ENCODE peak calls at places on chromosome 12, in five cellular contexts. One of them, this sample, is unnamed.

GRCh38 chr12:110029290-110029689 is 19.0 kb downstream of the C12orf76 start:
- DNase-seq in HS-5: no peak
- DNase-seq in T-cell: no peak
- DNase-seq in iris pigment epithelial cell: no peak
- DNase-seq in nephron progenitor cell: no peak
- DNase-seq in this sample: no peak

GRCh38 chr12:14941369-14941768 is 3.0 kb upstream of the ERP27 start:
- DNase-seq in HS-5: no peak
- DNase-seq in T-cell: no peak
- DNase-seq in iris pigment epithelial cell: no peak
- DNase-seq in nephron progenitor cell: no peak
- DNase-seq in this sample: no peak

GRCh38 chr12:15589328-15590032 is 199.7 kb downstream of the EPS8 start:
- DNase-seq in HS-5: no peak
- DNase-seq in T-cell: no peak
- DNase-seq in iris pigment epithelial cell: peak; percentile 24
- DNase-seq in nephron progenitor cell: no peak
- DNase-seq in this sample: no peak

GRCh38 chr12:47769234-47770085 is 3.6 kb upstream of the SLC48A1 start:
- DNase-seq in HS-5: no peak
- DNase-seq in T-cell: no peak
- DNase-seq in iris pigment epithelial cell: no peak
- DNase-seq in nephron progenitor cell: no peak
- DNase-seq in this sample: no peak

GRCh38 chr12:104482113-104482512 is 25.4 kb downstream of the CHST11 start:
- DNase-seq in HS-5: no peak
- DNase-seq in T-cell: no peak
- DNase-seq in iris pigment epithelial cell: no peak
- DNase-seq in nephron progenitor cell: no peak
- DNase-seq in this sample: no peak

GRCh38 chr12:132171968-132172521 is 27.8 kb downstream of the NOC4L start:
- DNase-seq in HS-5: no peak
- DNase-seq in T-cell: no peak
- DNase-seq in iris pigment epithelial cell: no peak
- DNase-seq in nephron progenitor cell: no peak
- DNase-seq in this sample: no peak

GRCh38 chr12:56114084-56114483 is 2.3 kb upstream of the RPL41 start:
- DNase-seq in HS-5: no peak
- DNase-seq in T-cell: no peak
- DNase-seq in iris pigment epithelial cell: no peak
- DNase-seq in nephron progenitor cell: no peak
- DNase-seq in this sample: no peak

GRCh38 chr12:19288161-19288560 is 151.1 kb upstream of the AEBP2 start:
- DNase-seq in HS-5: no peak
- DNase-seq in T-cell: no peak
- DNase-seq in iris pigment epithelial cell: no peak
- DNase-seq in nephron progenitor cell: no peak
- DNase-seq in this sample: no peak

GRCh38 chr12:113271853-113272561 is 50.7 kb downstream of the TPCN1 start:
- DNase-seq in HS-5: peak; percentile 31
- DNase-seq in T-cell: no peak
- DNase-seq in iris pigment epithelial cell: peak; percentile 84
- DNase-seq in nephron progenitor cell: no peak
- DNase-seq in this sample: peak; percentile 87

GRCh38 chr12:69062838-69063237 is 129.9 kb upstream of the CPM start:
- DNase-seq in HS-5: no peak
- DNase-seq in T-cell: no peak
- DNase-seq in iris pigment epithelial cell: no peak
- DNase-seq in nephron progenitor cell: no peak
- DNase-seq in this sample: no peak

GRCh38 chr12:67816269-67816668 is 167.7 kb downstream of the DYRK2 start:
- DNase-seq in HS-5: no peak
- DNase-seq in T-cell: no peak
- DNase-seq in iris pigment epithelial cell: no peak
- DNase-seq in nephron progenitor cell: no peak
- DNase-seq in this sample: no peak

GRCh38 chr12:65685514-65685913 is 138.8 kb upstream of the HMGA2 start:
- DNase-seq in HS-5: no peak
- DNase-seq in T-cell: no peak
- DNase-seq in iris pigment epithelial cell: peak; percentile 71
- DNase-seq in nephron progenitor cell: no peak
- DNase-seq in this sample: peak; percentile 72

GRCh38 chr12:47735649-47736048 is 10.4 kb upstream of the ENDOU start:
- DNase-seq in HS-5: no peak
- DNase-seq in T-cell: no peak
- DNase-seq in iris pigment epithelial cell: no peak
- DNase-seq in nephron progenitor cell: no peak
- DNase-seq in this sample: peak; percentile 42

GRCh38 chr12:22447223-22447622 is 97.1 kb downstream of the C2CD5 start:
- DNase-seq in HS-5: no peak
- DNase-seq in T-cell: no peak
- DNase-seq in iris pigment epithelial cell: peak; percentile 39
- DNase-seq in nephron progenitor cell: no peak
- DNase-seq in this sample: no peak

GRCh38 chr12:67648306-67649164 is at the start of gene DYRK2:
- DNase-seq in HS-5: no peak
- DNase-seq in T-cell: peak; percentile 78
- DNase-seq in iris pigment epithelial cell: peak; percentile 84
- DNase-seq in nephron progenitor cell: peak; percentile 83
- DNase-seq in this sample: peak; percentile 62

GRCh38 chr12:88153959-88154358 is 11.9 kb downstream of the TMTC3 start:
- DNase-seq in HS-5: no peak
- DNase-seq in T-cell: no peak
- DNase-seq in iris pigment epithelial cell: peak; percentile 68
- DNase-seq in nephron progenitor cell: no peak
- DNase-seq in this sample: peak; percentile 76

GRCh38 chr12:130715150-130715995 is 726 bp downstream of the RIMBP2 start:
- DNase-seq in HS-5: no peak
- DNase-seq in T-cell: no peak
- DNase-seq in iris pigment epithelial cell: no peak
- DNase-seq in nephron progenitor cell: peak; percentile 49
- DNase-seq in this sample: no peak

GRCh38 chr12:65532162-65532561 is 253.7 kb downstream of the MSRB3 start:
- DNase-seq in HS-5: no peak
- DNase-seq in T-cell: no peak
- DNase-seq in iris pigment epithelial cell: peak; percentile 86
- DNase-seq in nephron progenitor cell: no peak
- DNase-seq in this sample: peak; percentile 74

GRCh38 chr12:9933966-9934365 is 1.8 kb upstream of the CLEC2A start:
- DNase-seq in HS-5: peak; percentile 11
- DNase-seq in T-cell: no peak
- DNase-seq in iris pigment epithelial cell: no peak
- DNase-seq in nephron progenitor cell: no peak
- DNase-seq in this sample: peak; percentile 43

GRCh38 chr12:131264625-131265024 is 310.9 kb downstream of the ADGRD1 start:
- DNase-seq in HS-5: no peak
- DNase-seq in T-cell: no peak
- DNase-seq in iris pigment epithelial cell: no peak
- DNase-seq in nephron progenitor cell: no peak
- DNase-seq in this sample: no peak

GRCh38 chr12:113056631-113057488 is at the start of gene DTX1:
- DNase-seq in HS-5: no peak
- DNase-seq in T-cell: peak; percentile 13
- DNase-seq in iris pigment epithelial cell: no peak
- DNase-seq in nephron progenitor cell: peak; percentile 51
- DNase-seq in this sample: no peak

GRCh38 chr12:113091506-113091905 is 35.0 kb downstream of the DTX1 start:
- DNase-seq in HS-5: no peak
- DNase-seq in T-cell: no peak
- DNase-seq in iris pigment epithelial cell: no peak
- DNase-seq in nephron progenitor cell: no peak
- DNase-seq in this sample: no peak

GRCh38 chr12:69287556-69287955 is 48.2 kb downstream of the CPSF6 start:
- DNase-seq in HS-5: no peak
- DNase-seq in T-cell: no peak
- DNase-seq in iris pigment epithelial cell: no peak
- DNase-seq in nephron progenitor cell: no peak
- DNase-seq in this sample: no peak

GRCh38 chr12:113940929-113941486 is 25.1 kb downstream of the RBM19 start:
- DNase-seq in HS-5: no peak
- DNase-seq in T-cell: no peak
- DNase-seq in iris pigment epithelial cell: no peak
- DNase-seq in nephron progenitor cell: no peak
- DNase-seq in this sample: no peak

GRCh38 chr12:75196865-75197264 is 12.8 kb downstream of the KCNC2 start:
- DNase-seq in HS-5: peak; percentile 40
- DNase-seq in T-cell: no peak
- DNase-seq in iris pigment epithelial cell: no peak
- DNase-seq in nephron progenitor cell: no peak
- DNase-seq in this sample: peak; percentile 12

GRCh38 chr12:110819646-110820045 is 27.1 kb upstream of the CCDC63 start:
- DNase-seq in HS-5: no peak
- DNase-seq in T-cell: no peak
- DNase-seq in iris pigment epithelial cell: no peak
- DNase-seq in nephron progenitor cell: no peak
- DNase-seq in this sample: no peak

GRCh38 chr12:45130881-45131281 is 80.0 kb upstream of the DBX2 start:
- DNase-seq in HS-5: peak; percentile 33
- DNase-seq in T-cell: peak; percentile 11
- DNase-seq in iris pigment epithelial cell: peak; percentile 66
- DNase-seq in nephron progenitor cell: peak; percentile 48
- DNase-seq in this sample: peak; percentile 75

GRCh38 chr12:124548854-124549378 is 18.5 kb downstream of the NCOR2 start:
- DNase-seq in HS-5: no peak
- DNase-seq in T-cell: no peak
- DNase-seq in iris pigment epithelial cell: peak; percentile 84
- DNase-seq in nephron progenitor cell: no peak
- DNase-seq in this sample: peak; percentile 82

GRCh38 chr12:46260913-46261476 is 7.8 kb downstream of the SLC38A1 start:
- DNase-seq in HS-5: no peak
- DNase-seq in T-cell: no peak
- DNase-seq in iris pigment epithelial cell: no peak
- DNase-seq in nephron progenitor cell: no peak
- DNase-seq in this sample: no peak

GRCh38 chr12:57896437-57897201 is 44.7 kb upstream of the ATP23 start:
- DNase-seq in HS-5: no peak
- DNase-seq in T-cell: no peak
- DNase-seq in iris pigment epithelial cell: peak; percentile 73
- DNase-seq in nephron progenitor cell: peak; percentile 77
- DNase-seq in this sample: peak; percentile 75

This sample was measured in fibroblast of mammary gland.